ENCODE peak calls at places on chromosomes 12 and 14, in eight cellular contexts. H, K, S, P, G, W, U and O are unnamed samples. For H3K36me3, the result is how much of the 10 kb centered on the place peaks cover.

GRCh38 chr12:54286042-54286931 is 5.8 kb downstream of the HNRNPA1 start:
- DNase-seq in H (peak), U (no peak), S (no peak), P (peak), K (peak), G (no peak), W (no peak), O (no peak)

GRCh38 chr12:4282103-4282891 is 8.7 kb downstream of the CCND2 start:
- DNase-seq in U (no peak), W (no peak), G (no peak), H (no peak), S (no peak), P (no peak), K (no peak), O (no peak)

GRCh38 chr12:96263449-96263902 is 69.3 kb downstream of the ELK3 start:
- DNase-seq in U (peak), K (no peak), W (no peak), G (no peak), P (peak), H (no peak), S (peak), O (no peak)

GRCh38 chr14:75249251-75249957 is 29.2 kb upstream of the FOS start:
- DNase-seq in G (peak), P (no peak), W (no peak), K (no peak), U (no peak), S (no peak), H (no peak), O (peak)

GRCh38 chr14:29536886-29537511 is 390.6 kb downstream of the PRKD1 start:
- DNase-seq in G (no peak), H (no peak), W (peak), P (no peak), S (peak), K (no peak), U (peak), O (no peak)

GRCh38 chr12:116736962-116737773 is 701 bp downstream of the SPRING1 start:
- DNase-seq in U (peak), S (no peak), H (no peak), K (peak), G (no peak), P (peak), W (peak), O (peak)

GRCh38 chr12:20370001-20370381 is 1.7 kb downstream of the PDE3A start:
- DNase-seq in U (peak), S (no peak), G (no peak), W (peak), P (peak), K (no peak), H (no peak), O (no peak)

GRCh38 chr14:31294736-31295398 is 87.3 kb upstream of the HECTD1 start:
- DNase-seq in K (no peak), H (no peak), P (no peak), G (no peak), U (no peak), S (no peak), W (peak), O (no peak)

GRCh38 chr14:81004575-81004974 is 49.2 kb downstream of the TSHR start:
- DNase-seq in H (no peak), P (no peak), S (no peak), W (no peak), G (no peak), U (no peak), K (no peak), O (no peak)

GRCh38 chr12:126355346-126355745 is 1290.1 kb downstream of the AACS start:
- DNase-seq in P (no peak), U (no peak), G (no peak), K (no peak), H (no peak), W (no peak), S (no peak), O (no peak)

GRCh38 chr12:40405419-40405818 is 180.6 kb downstream of the LRRK2 start:
- DNase-seq in P (no peak), W (no peak), H (no peak), G (no peak), S (no peak), U (no peak), K (no peak), O (no peak)

GRCh38 chr12:114648711-114649110 is 35.3 kb downstream of the TBX3 start:
- DNase-seq in K (no peak), U (no peak), H (no peak), S (no peak), P (no peak), W (no peak), G (no peak), O (no peak)

GRCh38 chr14:75449703-75450102 is 21.9 kb downstream of the JDP2 start:
- DNase-seq in P (no peak), G (no peak), H (no peak), W (peak), S (no peak), U (no peak), K (no peak), O (peak)

GRCh38 chr12:104835317-104835716 is 122.8 kb downstream of the SLC41A2 start:
- DNase-seq in P (no peak), U (no peak), G (no peak), H (no peak), K (no peak), W (no peak), S (no peak), O (no peak)

GRCh38 chr12:104828015-104828414 is 130.1 kb downstream of the SLC41A2 start:
- DNase-seq in S (no peak), P (no peak), W (no peak), K (peak), G (no peak), H (no peak), U (no peak), O (no peak)

GRCh38 chr12:104833756-104834155 is 124.3 kb downstream of the SLC41A2 start:
- DNase-seq in W (no peak), K (no peak), U (no peak), H (no peak), G (no peak), P (no peak), S (no peak), O (no peak)
- H3K4me2 ChIP-seq in W (no peak), K (no peak), U (no peak), H (no peak), G (no peak), P (no peak), S (no peak), O (no peak)

DNA sequence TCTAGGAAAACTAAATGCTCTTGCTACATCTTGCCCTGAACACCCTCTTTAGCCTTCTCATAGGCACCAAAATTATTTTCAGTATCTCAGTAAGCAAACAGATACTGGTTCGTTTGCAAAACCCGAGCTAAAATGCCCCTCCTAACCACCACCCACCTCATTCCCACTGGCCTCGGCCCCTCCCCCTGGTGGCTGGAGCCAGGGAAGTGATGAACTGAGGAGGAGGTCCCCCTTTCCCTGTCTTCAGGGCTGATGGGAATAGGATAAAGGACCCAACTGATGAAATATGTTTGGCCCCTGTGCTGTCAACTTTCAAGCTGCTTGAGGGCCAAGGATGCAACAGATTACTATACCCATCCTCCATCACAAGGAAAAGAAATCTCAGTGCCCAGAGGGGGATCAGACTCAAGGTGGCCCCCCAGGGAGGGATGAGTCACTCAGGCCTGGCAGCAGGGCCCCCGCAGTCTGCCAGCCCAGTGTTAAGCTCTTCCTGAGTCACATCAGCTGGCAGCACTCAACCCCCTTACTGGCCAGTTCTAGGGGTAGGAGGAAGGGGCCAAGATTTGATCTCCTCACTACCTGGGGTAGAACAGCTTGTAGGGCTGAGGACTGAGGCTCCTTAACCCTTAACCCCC is 1.7 kb downstream of the ANKRD52 start:
- DNase-seq in U (peak), W (peak), H (no peak), K (no peak), P (no peak), S (no peak), G (no peak), O (no peak)
- H3K4me3 ChIP-seq in U (no peak), W (peak), H (no peak), K (no peak), P (no peak), S (peak), G (no peak), O (no peak)

GRCh38 chr12:125105600-125105999 is 40.4 kb downstream of the AACS start:
- DNase-seq in G (no peak), W (no peak), U (no peak), H (no peak), P (no peak), K (no peak), S (no peak), O (no peak)

GRCh38 chr12:125100551-125101434 is 35.6 kb downstream of the AACS start:
- DNase-seq in K (peak), W (no peak), S (no peak), G (no peak), H (no peak), U (no peak), P (no peak), O (no peak)

GRCh38 chr12:125099407-125099779 is 34.2 kb downstream of the AACS start:
- DNase-seq in H (no peak), K (no peak), W (no peak), U (no peak), P (no peak), S (no peak), G (no peak), O (no peak)

GRCh38 chr12:125110641-125111360 is 45.6 kb downstream of the AACS start:
- DNase-seq in P (no peak), H (no peak), K (no peak), G (no peak), W (peak), U (peak), S (peak), O (no peak)

GRCh38 chr12:125104978-125105377 is 39.7 kb downstream of the AACS start:
- DNase-seq in H (no peak), W (no peak), S (no peak), K (no peak), G (no peak), P (peak), U (no peak), O (no peak)
- H3K36me3 ChIP-seq in H (under half), W (under half), S (under half), K (under half), G (under half), P (under half), U (under half), O (under half)

GRCh38 chr12:21940972-21941521 is at the start of gene ABCC9:
- DNase-seq in H (no peak), G (no peak), P (peak), U (peak), S (peak), W (peak), K (no peak), O (no peak)
- H3K4me2 ChIP-seq in H (peak), G (no peak), P (peak), U (peak), S (peak), W (peak), K (peak), O (no peak)

DNA sequence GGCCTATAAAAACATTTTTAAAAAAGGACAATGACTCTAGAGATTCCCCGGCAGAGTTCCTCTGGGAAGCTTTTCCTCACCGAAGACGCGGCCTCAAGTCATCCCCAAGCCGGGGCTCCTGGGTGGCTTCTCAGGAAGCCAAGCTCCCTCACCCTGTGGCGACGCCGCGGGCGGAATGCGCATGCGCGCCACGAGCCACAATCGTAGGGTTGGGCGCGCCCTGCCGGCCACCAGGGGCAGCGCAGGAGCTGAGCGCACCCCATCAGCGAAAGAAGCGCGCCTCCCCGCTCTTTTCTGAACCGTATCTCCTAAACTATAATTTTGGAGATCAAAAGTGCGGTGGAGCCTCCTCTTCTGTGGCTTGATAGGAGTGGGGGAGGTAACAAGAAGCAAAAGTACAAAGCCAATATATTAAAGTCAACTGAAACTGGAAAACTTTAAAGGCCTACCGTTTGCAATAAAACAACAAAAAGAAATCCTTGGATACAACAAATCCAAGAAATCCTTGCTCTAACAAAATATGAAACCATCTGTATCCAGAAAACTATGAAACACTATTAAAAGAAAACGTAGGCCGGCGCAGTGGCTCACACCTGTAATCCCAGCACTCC is 17.4 kb upstream of the CHFR start:
- DNase-seq in S (peak), H (peak), G (no peak), P (peak), W (peak), U (peak), K (peak), O (no peak)
- H3K4me3 ChIP-seq in S (no peak), H (no peak), G (no peak), P (no peak), W (peak), U (no peak), K (no peak), O (no peak)

GRCh38 chr14:34804933-34805332 is 70.2 kb downstream of the BAZ1A start:
- DNase-seq in U (no peak), S (no peak), W (no peak), G (no peak), P (no peak), K (no peak), H (no peak), O (no peak)
- H3K36me3 ChIP-seq in U (under half), S (under half), W (half or more), G (under half), P (under half), K (under half), H (under half), O (under half)

GRCh38 chr14:23555882-23556699 is at the start of gene THTPA:
- DNase-seq in W (peak), G (peak), H (peak), S (peak), P (peak), U (peak), K (peak), O (peak)

GRCh38 chr14:23557946-23558345 is 1.9 kb downstream of the THTPA start:
- DNase-seq in H (no peak), U (no peak), P (no peak), G (no peak), S (no peak), K (no peak), W (no peak), O (no peak)

GRCh38 chr14:23557521-23557920 is 1.4 kb downstream of the THTPA start:
- DNase-seq in G (no peak), P (no peak), U (no peak), W (no peak), H (no peak), K (no peak), S (no peak), O (no peak)

GRCh38 chr14:23556700-23557440 is 799 bp downstream of the THTPA start:
- DNase-seq in S (no peak), W (peak), G (no peak), K (no peak), U (no peak), P (no peak), H (no peak), O (no peak)

GRCh38 chr14:23555533-23555881 is 564 bp upstream of the THTPA start:
- DNase-seq in W (no peak), K (no peak), U (no peak), H (no peak), S (no peak), P (no peak), G (no peak), O (no peak)
- H3K4me2 ChIP-seq in W (peak), K (peak), U (peak), H (peak), S (peak), P (peak), G (peak), O (peak)

DNA sequence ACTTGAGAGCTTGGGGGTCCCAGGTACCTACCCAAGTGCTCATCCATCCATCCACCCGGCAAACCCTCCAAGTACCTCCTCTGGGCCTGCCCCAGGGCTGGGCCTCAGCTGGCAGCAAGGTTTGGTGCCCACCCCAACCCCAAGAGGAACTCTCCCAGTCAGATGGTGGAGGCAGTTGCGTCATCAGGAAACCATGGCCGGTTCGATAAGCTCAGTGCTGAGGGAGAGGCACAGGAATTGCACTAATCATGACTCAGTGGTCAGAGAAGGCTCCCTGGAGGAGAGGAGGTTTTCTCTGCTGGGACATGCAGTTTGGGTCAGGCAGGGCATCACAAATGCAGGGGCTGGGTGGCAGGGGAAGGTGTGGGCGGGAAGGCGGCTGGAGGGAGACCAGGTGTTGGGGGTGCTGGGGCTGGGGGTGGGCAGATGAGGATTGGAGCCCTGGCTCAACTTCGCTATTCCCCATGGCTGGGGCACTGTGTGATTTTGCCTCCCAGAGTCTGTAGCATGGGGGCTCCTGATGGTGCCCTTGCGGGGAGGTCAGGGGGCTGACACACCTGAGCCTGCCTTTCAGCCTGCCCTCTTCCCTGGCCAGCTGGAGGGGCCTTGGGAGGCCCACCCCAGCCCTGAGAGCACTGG is 32.2 kb downstream of the SH2B3 start:
- DNase-seq in H (no peak), U (peak), W (peak), S (peak), P (no peak), K (peak), G (no peak), O (peak)
- H3K4me3 ChIP-seq in H (no peak), U (no peak), W (no peak), S (no peak), P (no peak), K (no peak), G (no peak), O (no peak)

GRCh38 chr12:124375789-124376175 is 80.9 kb downstream of the RFLNA start:
- DNase-seq in S (no peak), U (no peak), W (no peak), K (no peak), P (no peak), G (no peak), H (no peak), O (no peak)
- H3K36me3 ChIP-seq in S (under half), U (half or more), W (under half), K (under half), P (under half), G (under half), H (half or more), O (under half)